ENCODE peak calls at places on chromosomes 12 and 14, in six cellular contexts. F, W, E, Q, D and N are unnamed samples.

GRCh38 chr12:128817115-128818015 is 6.4 kb downstream of the SLC15A4 start:
- DNase-seq in Q (peak), E (no peak), W (peak), F (no peak), D (no peak), N (peak)

GRCh38 chr14:69270795-69271708 is 11.1 kb downstream of the GALNT16 start:
- DNase-seq in Q (no peak), D (no peak), E (no peak), W (peak), F (no peak), N (no peak)

GRCh38 chr14:26947265-26947664 is 349.4 kb upstream of the NOVA1 start:
- DNase-seq in F (no peak), Q (no peak), E (no peak), W (no peak), D (no peak), N (no peak)

GRCh38 chr12:5318874-5319273 is 113.0 kb upstream of the NTF3 start:
- DNase-seq in E (no peak), W (peak), F (no peak), D (peak), Q (no peak), N (no peak)

GRCh38 chr14:22613736-22614239 is 15.7 kb downstream of the ABHD4 start:
- DNase-seq in D (peak), Q (no peak), W (no peak), F (no peak), E (no peak), N (no peak)

GRCh38 chr12:34390171-34390841 is 368.0 kb downstream of the ALG10 start:
- DNase-seq in W (no peak), Q (no peak), E (no peak), D (no peak), F (no peak), N (no peak)

GRCh38 chr12:6370994-6371754 is 4.2 kb downstream of the SCNN1A start:
- DNase-seq in F (peak), W (peak), Q (peak), E (peak), D (peak), N (peak)

GRCh38 chr14:38256358-38256840 is 506 bp upstream of the CLEC14A start:
- DNase-seq in E (no peak), W (peak), D (no peak), F (no peak), Q (peak), N (peak)

GRCh38 chr12:131345521-131346436 is 365.1 kb upstream of the SFSWAP start:
- DNase-seq in D (peak), W (no peak), Q (no peak), E (no peak), F (peak), N (no peak)

GRCh38 chr14:68685419-68686211 is 107.3 kb downstream of the ZFP36L1 start:
- DNase-seq in F (no peak), Q (peak), D (peak), W (peak), E (no peak), N (peak)

GRCh38 chr12:47793015-47793681 is 20.1 kb downstream of the SLC48A1 start:
- DNase-seq in F (no peak), Q (no peak), E (no peak), D (no peak), W (no peak), N (no peak)

GRCh38 chr12:26345471-26346003 is 150.2 kb downstream of the SSPN start:
- DNase-seq in E (no peak), D (no peak), F (no peak), Q (no peak), W (peak), N (no peak)

GRCh38 chr14:68908860-68909259 is 70.2 kb downstream of the ACTN1 start:
- DNase-seq in F (no peak), E (no peak), W (no peak), Q (peak), D (no peak), N (no peak)

GRCh38 chr12:56833780-56834179 is 70.7 kb downstream of the HSD17B6 start:
- DNase-seq in Q (no peak), E (no peak), D (peak), W (no peak), F (no peak), N (no peak)

GRCh38 chr12:112017041-112017440 is 3.8 kb downstream of the ERP29 start:
- DNase-seq in W (no peak), F (no peak), E (no peak), D (peak), Q (no peak), N (no peak)

GRCh38 chr12:108861878-108862587 is 4.7 kb upstream of the SSH1 start:
- DNase-seq in F (no peak), E (no peak), W (no peak), Q (no peak), D (peak), N (no peak)

GRCh38 chr12:24069532-24070395 is 120.3 kb upstream of the SOX5 start:
- DNase-seq in Q (no peak), E (peak), D (no peak), F (no peak), W (peak), N (peak)

GRCh38 chr12:100058482-100059029 is 73.8 kb upstream of the ANKS1B start:
- DNase-seq in D (peak), W (peak), E (no peak), Q (peak), F (no peak), N (peak)

GRCh38 chr12:21416611-21417121 is 20.8 kb upstream of the PYROXD1 start:
- DNase-seq in D (peak), F (no peak), Q (no peak), W (peak), E (peak), N (no peak)

GRCh38 chr14:100126401-100126800 is 33.0 kb downstream of the DEGS2 start:
- DNase-seq in D (no peak), F (no peak), E (no peak), Q (no peak), W (no peak), N (no peak)

GRCh38 chr12:93109794-93110203 is 180.7 kb upstream of the EEA1 start:
- DNase-seq in D (no peak), W (no peak), E (no peak), Q (peak), F (no peak), N (no peak)

GRCh38 chr12:71872999-71873398 is 33.4 kb downstream of the TBC1D15 start:
- DNase-seq in F (no peak), Q (no peak), E (no peak), W (no peak), D (no peak), N (no peak)

GRCh38 chr12:124454735-124455134 is 112.7 kb downstream of the NCOR2 start:
- DNase-seq in Q (peak), W (no peak), E (no peak), F (no peak), D (peak), N (no peak)
- H3K4me3 ChIP-seq in Q (no peak), W (no peak), E (no peak), F (no peak), D (no peak), N (no peak)

GRCh38 chr12:3213768-3214167 is 136.6 kb downstream of the TSPAN9 start:
- DNase-seq in W (no peak), E (no peak), D (no peak), F (no peak), Q (no peak), N (no peak)

GRCh38 chr12:3216097-3216496 is 138.9 kb downstream of the TSPAN9 start:
- DNase-seq in D (no peak), W (peak), E (no peak), Q (no peak), F (no peak), N (no peak)

GRCh38 chr12:3214508-3215365 is 137.6 kb downstream of the TSPAN9 start:
- DNase-seq in Q (no peak), W (no peak), F (no peak), D (no peak), E (no peak), N (peak)

GRCh38 chr12:3216726-3217682 is 139.8 kb downstream of the TSPAN9 start:
- DNase-seq in Q (peak), W (peak), E (no peak), F (no peak), D (no peak), N (no peak)

DNA sequence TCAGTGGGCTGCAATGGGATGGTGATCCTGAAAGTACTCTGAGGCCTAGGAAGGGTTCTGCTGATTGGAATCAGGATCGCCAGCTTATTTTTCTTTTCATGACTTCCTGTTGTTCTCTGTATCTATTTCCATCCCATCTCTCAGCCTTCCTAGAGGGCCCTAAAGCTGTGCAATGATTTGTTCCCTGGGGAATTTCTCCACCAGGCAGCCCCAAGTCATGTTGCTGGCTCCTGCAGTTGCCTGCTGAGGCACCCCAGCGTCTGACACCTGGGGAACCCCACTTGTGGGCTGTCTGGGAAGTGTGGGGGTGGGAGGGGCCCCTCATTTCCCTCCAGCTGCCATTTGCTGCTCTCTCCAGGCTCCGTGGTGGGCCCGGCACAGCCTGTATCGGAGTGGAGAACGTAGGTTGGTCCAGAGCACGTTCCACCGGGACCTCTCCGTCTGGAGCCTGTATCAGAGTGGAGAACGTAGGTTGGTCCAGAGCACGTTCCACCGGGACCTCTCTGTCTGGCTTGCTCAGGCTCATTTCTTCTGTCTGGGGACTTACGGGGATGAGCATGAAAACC is 138.3 kb downstream of the TSPAN9 start:
- DNase-seq in Q (no peak), W (no peak), F (no peak), E (no peak), D (no peak), N (no peak)
- H3K18ac ChIP-seq in Q (no peak), W (no peak), F (no peak), E (peak), D (no peak), N (no peak)

GRCh38 chr14:103337794-103338193 is 3.8 kb downstream of the EIF5 start:
- DNase-seq in W (no peak), E (no peak), F (no peak), Q (no peak), D (no peak), N (no peak)

GRCh38 chr14:103336191-103336590 is 2.2 kb downstream of the EIF5 start:
- DNase-seq in D (no peak), E (no peak), Q (no peak), F (no peak), W (no peak), N (no peak)

GRCh38 chr14:103340480-103341212 is 6.6 kb downstream of the EIF5 start:
- DNase-seq in D (no peak), E (no peak), Q (no peak), W (no peak), F (no peak), N (no peak)

GRCh38 chr14:103341250-103342129 is 7.5 kb downstream of the EIF5 start:
- DNase-seq in Q (no peak), D (no peak), F (no peak), E (no peak), W (no peak), N (no peak)

GRCh38 chr14:103339561-103339960 is 5.5 kb downstream of the EIF5 start:
- DNase-seq in Q (no peak), W (no peak), F (no peak), E (no peak), D (no peak), N (no peak)
- H3K4me3 ChIP-seq in Q (no peak), W (no peak), F (no peak), E (no peak), D (no peak), N (no peak)

GRCh38 chr12:48863296-48863695 is 2.4 kb downstream of the RND1 start:
- DNase-seq in E (no peak), D (no peak), W (no peak), F (no peak), Q (no peak), N (no peak)

GRCh38 chr12:48868446-48868845 is 2.8 kb upstream of the RND1 start:
- DNase-seq in E (no peak), D (no peak), F (no peak), Q (no peak), W (no peak), N (no peak)

GRCh38 chr12:48865441-48866290 is at the start of gene RND1:
- DNase-seq in D (peak), W (peak), Q (peak), E (peak), F (peak), N (peak)

GRCh38 chr12:48862691-48863090 is 3.0 kb downstream of the RND1 start:
- DNase-seq in W (no peak), F (no peak), E (no peak), Q (no peak), D (no peak), N (no peak)

DNA sequence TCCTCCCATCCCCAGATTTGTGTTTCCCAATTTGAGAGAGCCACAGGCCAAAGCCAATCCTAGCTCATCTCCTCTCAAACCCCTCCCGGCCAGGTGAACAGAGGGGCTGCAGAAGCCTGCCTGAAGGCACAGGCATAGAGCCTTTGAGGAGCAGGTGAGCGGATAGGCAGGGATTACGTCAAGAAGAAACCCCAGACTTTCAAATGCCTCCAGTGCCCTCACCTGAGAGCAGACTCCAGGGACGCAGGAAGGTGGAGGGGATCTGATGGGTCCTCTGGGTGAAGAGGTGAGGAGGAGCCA is 579 bp downstream of the RND1 start:
- DNase-seq in D (no peak), W (no peak), F (no peak), Q (no peak), E (no peak), N (peak)
- H3K18ac ChIP-seq in D (no peak), W (no peak), F (no peak), Q (no peak), E (peak), N (no peak)